ENCODE peak calls at places on chromosomes 7 and 10, in seven cellular contexts. H is NCI-H187 treated with DMSO at 0.1 percent for 48 hours; U is HFFc6; R is endothelial cell of umbilical vein; A is RWPE1; S is stimulated activated CD8-positive, alpha-beta memory T cell treated with anti-CD3 and anti-CD28 coated beads, Interleukin-7, amount 100 ng/mL, for 1 hour; Y is GM20000. Z is an unnamed sample.

GRCh38 chr10:20327954-20328353 is 511.7 kb downstream of the PLXDC2 start:
- DNase-seq in A (no peak), S (no peak), U (no peak), Y (no peak), H (no peak), R (no peak), Z (no peak)

GRCh38 chr10:91289295-91289694 is 68.8 kb downstream of the PCGF5 start:
- DNase-seq in U (no peak), S (no peak), R (no peak), A (no peak), H (no peak), Y (no peak), Z (no peak)

GRCh38 chr10:48580236-48580635 is 24.6 kb downstream of the ARHGAP22 start:
- DNase-seq in A (no peak), Y (no peak), U (no peak), R (no peak), H (no peak), S (no peak), Z (no peak)

GRCh38 chr7:99005776-99006175 is 127.4 kb downstream of the TRRAP start:
- DNase-seq in Y (peak; percentile 53), S (no peak), U (no peak), R (no peak), A (no peak), H (no peak), Z (no peak)

GRCh38 chr10:68087338-68088029 is 12.4 kb upstream of the HERC4 start:
- DNase-seq in H (no peak), R (no peak), S (no peak), A (no peak), Y (no peak), U (no peak), Z (no peak)

GRCh38 chr7:94348142-94348541 is 46.6 kb upstream of the COL1A2 start:
- DNase-seq in A (no peak), S (no peak), H (no peak), U (peak; percentile 93), R (peak; percentile 26), Y (no peak), Z (no peak)

GRCh38 chr7:124497209-124497608 is 268.4 kb downstream of the GPR37 start:
- DNase-seq in H (peak; percentile 36), R (no peak), Y (no peak), A (no peak), S (no peak), U (no peak), Z (no peak)

GRCh38 chr7:39592586-39592985 is 26.4 kb downstream of the YAE1 start:
- DNase-seq in R (peak; percentile 82), A (no peak), Y (no peak), H (no peak), S (no peak), U (peak; percentile 63), Z (peak; percentile 56)

GRCh38 chr7:74051193-74051592 is 23.2 kb downstream of the ELN start:
- DNase-seq in S (no peak), H (no peak), U (no peak), A (no peak), R (no peak), Y (no peak), Z (no peak)

GRCh38 chr10:96743988-96744585 is 23.8 kb upstream of the PIK3AP1 start:
- DNase-seq in H (no peak), A (no peak), S (no peak), U (no peak), Y (no peak), R (no peak), Z (no peak)

GRCh38 chr7:40700653-40701475 is 566.1 kb downstream of the SUGCT start:
- DNase-seq in U (peak; percentile 4), Y (no peak), R (no peak), A (no peak), S (no peak), H (no peak), Z (no peak)

GRCh38 chr7:79709574-79710409 is 256.3 kb upstream of the MAGI2 start:
- DNase-seq in U (peak; percentile 4), R (peak; percentile 40), H (no peak), Y (no peak), A (peak; percentile 1), S (no peak), Z (peak; percentile 18)

GRCh38 chr7:150737265-150738055 is at the start of gene GIMAP5:
- DNase-seq in S (no peak), H (no peak), A (no peak), U (no peak), R (peak; percentile 48), Y (no peak), Z (no peak)

GRCh38 chr7:50962962-50963374 is 180.3 kb upstream of the GRB10 start:
- DNase-seq in A (peak; percentile 87), R (peak; percentile 93), Y (no peak), S (no peak), U (peak; percentile 44), H (no peak), Z (no peak)

GRCh38 chr10:28282341-28282740 is 20.5 kb downstream of the MPP7 start:
- DNase-seq in Y (no peak), S (no peak), R (no peak), H (no peak), U (no peak), A (no peak), Z (no peak)

GRCh38 chr7:56157238-56157790 is 41.1 kb upstream of the NUPR2 start:
- DNase-seq in R (no peak), H (no peak), U (no peak), S (no peak), Y (no peak), A (no peak), Z (no peak)

GRCh38 chr7:151233111-151233701 is 923 bp downstream of the CHPF2 start:
- DNase-seq in H (no peak), A (peak; percentile 67), S (peak; percentile 32), U (peak; percentile 85), R (peak; percentile 86), Y (peak; percentile 72), Z (peak; percentile 96)

GRCh38 chr10:92218569-92218968 is 72.3 kb downstream of the CPEB3 start:
- DNase-seq in S (no peak), U (no peak), R (no peak), Y (no peak), A (no peak), H (no peak), Z (no peak)

GRCh38 chr7:104536956-104537355 is 208.6 kb downstream of the LHFPL3 start:
- DNase-seq in H (no peak), Y (no peak), A (no peak), S (no peak), U (no peak), R (no peak), Z (no peak)

GRCh38 chr10:70348228-70348850 is 34.1 kb downstream of the LRRC20 start:
- DNase-seq in S (no peak), H (no peak), R (peak; percentile 30), Y (no peak), U (no peak), A (peak; percentile 44), Z (no peak)

GRCh38 chr10:62186999-62187695 is 81.5 kb downstream of the RTKN2 start:
- DNase-seq in A (no peak), S (no peak), R (no peak), Y (no peak), H (no peak), U (no peak), Z (no peak)

GRCh38 chr10:112389147-112389822 is 15.4 kb downstream of the ACSL5 start:
- DNase-seq in H (no peak), Y (peak; percentile 29), U (peak; percentile 81), S (no peak), R (peak; percentile 85), A (peak; percentile 30), Z (peak; percentile 94)

GRCh38 chr7:39621784-39622411 is 1.5 kb upstream of the RALA start:
- DNase-seq in S (no peak), A (no peak), R (no peak), H (no peak), Y (peak; percentile 59), U (peak; percentile 35), Z (no peak)

GRCh38 chr10:955820-956217 is 24.3 kb upstream of the LARP4B start:
- DNase-seq in U (no peak), R (no peak), Y (no peak), S (no peak), H (no peak), A (no peak), Z (no peak)

GRCh38 chr7:1899201-1899600 is 229.1 kb downstream of the ELFN1 start:
- DNase-seq in H (no peak), R (no peak), Y (no peak), A (no peak), U (peak; percentile 84), S (no peak), Z (peak; percentile 14)

Z was measured in RKO.